ENCODE peak calls at places on chromosomes 7 and 10, in eight cellular contexts. D is Peyer's patch, Z is left ventricle myocardium inferior, Y is cardiac muscle cell, L is cardiac fibroblast, Q is WERI-Rb-1, S is fibroblast of pulmonary artery, E is tibial nerve. K is an unnamed sample.

GRCh38 chr10:14253711-14254110 is 77.0 kb downstream of the FRMD4A start:
- DNase-seq in L (no peak), E (no peak), S (no peak), Y (peak; percentile 3), Q (no peak), Z (no peak), D (no peak), K (no peak)

GRCh38 chr10:5511231-5511884 is 12.0 kb upstream of the CALML5 start:
- DNase-seq in S (no peak), Y (no peak), Q (no peak), D (peak; percentile 43), L (no peak), E (no peak), Z (no peak), K (no peak)

GRCh38 chr7:45680776-45681175 is 106.6 kb downstream of the ADCY1 start:
- DNase-seq in D (no peak), Q (no peak), S (no peak), Y (no peak), L (no peak), Z (no peak), E (no peak), K (no peak)

GRCh38 chr7:157412021-157412443 is 75.2 kb downstream of the DNAJB6 start:
- DNase-seq in L (peak; percentile 89), D (no peak), Y (peak; percentile 42), S (peak; percentile 53), Q (no peak), E (no peak), Z (peak; percentile 1), K (no peak)

GRCh38 chr10:57716884-57717283 is 550.8 kb downstream of the IPMK start:
- DNase-seq in D (no peak), Z (no peak), E (no peak), Q (no peak), Y (peak; percentile 52), S (peak; percentile 67), L (peak; percentile 72), K (no peak)

GRCh38 chr7:120735791-120736190 is 122.2 kb downstream of the TSPAN12 start:
- DNase-seq in Y (peak; percentile 59), Q (no peak), S (peak; percentile 57), Z (no peak), L (peak; percentile 65), D (no peak), E (no peak), K (no peak)

GRCh38 chr10:116281780-116282179 is 8.8 kb upstream of the GFRA1 start:
- DNase-seq in Y (no peak), E (no peak), Q (no peak), L (no peak), Z (no peak), D (no peak), S (no peak), K (no peak)

GRCh38 chr7:42068554-42069280 is 168.3 kb downstream of the GLI3 start:
- DNase-seq in D (no peak), E (no peak), S (no peak), L (no peak), Q (no peak), Y (no peak), Z (no peak), K (no peak)

GRCh38 chr7:107958764-107959526 is 44.0 kb downstream of the LAMB1 start:
- DNase-seq in D (no peak), E (no peak), Y (peak; percentile 90), S (peak; percentile 91), Z (no peak), L (peak; percentile 92), Q (no peak), K (no peak)

GRCh38 chr7:41855798-41856197 is 152.9 kb upstream of the INHBA start:
- DNase-seq in Z (no peak), L (peak; percentile 41), Q (no peak), D (no peak), E (no peak), Y (no peak), S (peak; percentile 21), K (no peak)

GRCh38 chr10:78205457-78205856 is 171.8 kb downstream of the RPS24 start:
- DNase-seq in Y (no peak), E (no peak), Z (no peak), S (no peak), Q (no peak), L (no peak), D (no peak), K (peak; percentile 15)

GRCh38 chr10:62589689-62590088 is 214.8 kb upstream of the ADO start:
- DNase-seq in S (peak; percentile 44), L (peak; percentile 56), Y (peak; percentile 50), Q (no peak), D (no peak), E (no peak), Z (no peak), K (no peak)

GRCh38 chr10:99836711-99837110 is 54.3 kb downstream of the ABCC2 start:
- DNase-seq in Y (no peak), L (no peak), E (no peak), Q (no peak), S (no peak), Z (no peak), D (no peak), K (no peak)

GRCh38 chr7:129903935-129904334 is 48.8 kb downstream of the UBE2H start:
- DNase-seq in L (no peak), E (no peak), Z (no peak), S (no peak), Y (no peak), Q (no peak), D (no peak), K (no peak)

GRCh38 chr10:129509835-129510234 is 42.8 kb downstream of the MGMT start:
- DNase-seq in Y (no peak), Z (no peak), E (no peak), S (no peak), Q (no peak), D (no peak), L (no peak), K (no peak)

GRCh38 chr10:33799281-33799943 is 464.9 kb upstream of the NRP1 start:
- DNase-seq in D (no peak), Y (peak; percentile 43), S (no peak), E (no peak), L (no peak), Q (no peak), Z (no peak), K (no peak)

GRCh38 chr10:32347363-32347735 is 391 bp upstream of the EPC1 start:
- DNase-seq in E (no peak), D (no peak), Z (no peak), L (no peak), S (no peak), Q (no peak), Y (no peak), K (no peak)

GRCh38 chr10:32349968-32350738 is 3.2 kb upstream of the EPC1 start:
- DNase-seq in D (no peak), S (no peak), E (no peak), L (no peak), Y (no peak), Q (no peak), Z (no peak), K (no peak)

GRCh38 chr10:32349199-32349585 is 2.2 kb upstream of the EPC1 start:
- DNase-seq in Z (no peak), Y (no peak), S (no peak), D (no peak), E (no peak), L (no peak), Q (no peak), K (no peak)

GRCh38 chr10:32346551-32347362 is at the start of gene EPC1:
- DNase-seq in Q (peak; percentile 75), E (peak; percentile 67), Z (peak; percentile 88), D (peak; percentile 92), L (peak; percentile 90), S (peak; percentile 92), Y (peak; percentile 92), K (peak; percentile 93)

GRCh38 chr10:32348297-32349198 is 1.6 kb upstream of the EPC1 start:
- DNase-seq in Q (no peak), S (no peak), D (no peak), Y (no peak), L (no peak), E (no peak), Z (no peak), K (no peak)
- H3K4me3 ChIP-seq in Q (no peak overlapping the region), S (no peak overlapping the region), D (no peak overlapping the region), Y (no peak overlapping the region), L (no peak overlapping the region), E (peak overlapping the region; percentile 82), Z (peak overlapping the region; percentile 95), K (no peak overlapping the region)

DNA sequence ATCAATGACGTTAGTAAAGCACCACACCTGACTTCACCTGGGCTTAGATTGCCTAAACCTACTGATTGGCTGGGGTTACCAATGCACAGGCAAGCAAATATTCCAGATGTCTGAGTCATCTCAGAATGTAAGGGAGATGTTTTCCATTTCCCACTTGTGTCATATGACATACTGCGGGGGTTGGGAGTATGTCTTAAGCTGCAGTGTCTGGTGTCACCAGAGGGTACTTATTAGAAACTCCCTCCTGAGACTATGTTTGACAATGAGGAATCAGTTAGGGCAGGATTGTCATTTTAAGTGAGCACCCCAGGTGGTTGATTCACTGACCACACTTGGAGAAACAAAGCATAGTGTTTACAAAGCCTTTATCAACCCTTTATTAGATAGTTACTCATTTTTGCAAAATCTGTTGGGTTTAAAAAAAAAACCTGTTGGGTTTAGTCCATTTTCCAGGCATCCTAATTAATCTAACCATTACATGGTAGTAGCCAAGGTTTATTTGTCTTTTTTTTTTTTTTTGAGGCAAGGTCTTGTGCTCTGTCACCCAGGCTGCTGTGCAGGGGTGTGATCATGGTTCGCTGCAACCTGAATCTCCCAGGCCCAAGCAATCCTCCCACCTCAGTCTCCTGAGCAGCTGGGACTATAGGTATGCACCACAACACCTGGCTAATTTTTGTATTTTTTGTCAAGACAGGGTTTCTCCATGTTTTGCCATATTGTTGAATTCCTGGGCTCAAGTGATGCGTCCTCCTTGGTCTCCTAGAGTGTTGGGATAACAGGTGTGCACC is 72.5 kb downstream of the CDK6 start:
- DNase-seq in Q (peak; percentile 16), L (peak; percentile 80), Y (peak; percentile 57), S (peak; percentile 65), Z (no peak), E (no peak), D (no peak), K (no peak)
- TF ChIP-seq CTCF in Q (no peak), L (no peak), Y (no peak), S (no peak), Z (no peak), E (no peak), D (no peak), K (no peak)

DNA sequence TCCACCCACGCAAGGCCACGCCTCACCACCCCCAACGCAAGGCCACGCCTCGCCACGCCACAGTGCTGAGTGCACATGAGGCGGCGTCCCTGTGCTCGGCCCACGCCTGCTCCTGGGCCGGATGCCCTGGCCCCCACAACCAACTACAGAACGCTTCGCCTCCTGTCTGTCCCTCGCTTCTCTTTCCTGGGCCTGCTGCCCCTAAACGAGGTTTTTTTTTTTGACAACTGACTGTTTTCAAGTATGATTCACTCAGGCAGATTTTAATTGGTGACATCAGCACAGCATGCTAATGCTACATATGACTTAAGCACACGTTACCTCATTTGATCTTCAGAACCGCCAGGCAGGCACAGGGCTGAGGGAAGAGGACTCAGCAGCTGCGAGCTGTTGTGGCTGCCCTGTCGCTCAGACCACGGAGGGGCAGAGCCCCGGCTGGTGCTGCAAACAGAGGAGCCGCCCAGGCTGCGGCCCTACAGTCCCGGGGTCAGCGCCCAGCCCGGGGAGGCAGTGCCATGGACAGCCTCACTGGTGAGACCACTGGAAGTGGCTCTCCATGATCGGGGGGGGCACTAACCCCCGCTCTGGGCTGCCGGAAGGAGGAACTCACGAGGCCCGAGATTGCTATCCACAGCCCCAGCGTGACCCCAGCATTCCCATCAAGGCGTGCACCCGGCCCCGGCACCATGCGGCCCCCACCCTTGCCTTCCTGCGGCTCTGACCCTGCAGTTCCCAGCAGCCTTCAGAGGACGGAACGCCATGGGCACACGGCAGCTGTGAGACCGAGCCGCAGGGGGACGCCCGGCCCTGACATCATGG is 212.8 kb downstream of the MAD1L1 start:
- DNase-seq in Z (peak; percentile 77), Y (peak; percentile 86), L (peak; percentile 87), E (peak; percentile 36), D (peak; percentile 55), S (peak; percentile 87), Q (peak; percentile 58), K (peak; percentile 44)
- H3K4me3 ChIP-seq in Z (peak overlapping the region; percentile 43), Y (no peak overlapping the region), L (no peak overlapping the region), E (peak overlapping the region; percentile 29), D (peak overlapping the region; percentile 19), S (no peak overlapping the region), Q (no peak overlapping the region), K (no peak overlapping the region)

GRCh38 chr10:17675638-17676037 is 31.7 kb downstream of the STAM start:
- DNase-seq in Y (no peak), L (no peak), E (no peak), Q (no peak), D (no peak), Z (no peak), S (no peak), K (no peak)
- TF ChIP-seq CTCF in Y (no peak), L (no peak), E (no peak), Q (no peak), D (peak; percentile 5), Z (no peak), S (no peak), K (no peak)